ENCODE peak calls at places on chromosomes 3 and 15, in five cellular contexts. E, C, N, V and I are unnamed samples.

GRCh38 chr3:66196633-66197032 is 24.2 kb upstream of the SLC25A26 start:
- DNase-seq in E (no peak), C (no peak), N (no peak), V (no peak), I (no peak)

GRCh38 chr3:98712726-98713125 is 50.4 kb upstream of the ST3GAL6 start:
- DNase-seq in E (no peak), C (no peak), N (no peak), V (no peak), I (no peak)

GRCh38 chr3:14132120-14132519 is 7.3 kb downstream of the TMEM43 start:
- DNase-seq in E (no peak), C (no peak), N (no peak), V (no peak), I (no peak)

GRCh38 chr15:58065011-58065444 is 483 bp downstream of the ALDH1A2 start:
- DNase-seq in E (no peak), C (no peak), N (no peak), V (peak; percentile 10), I (peak; percentile 7)

GRCh38 chr3:121649645-121650044 is 11.1 kb downstream of the HCLS1 start:
- DNase-seq in E (no peak), C (no peak), N (no peak), V (no peak), I (no peak)

GRCh38 chr15:90141646-90142045 is 39.4 kb upstream of the IDH2 start:
- DNase-seq in E (no peak), C (no peak), N (no peak), V (no peak), I (no peak)

GRCh38 chr3:31277582-31277981 is 255.1 kb upstream of the STT3B start:
- DNase-seq in E (peak; percentile 1), C (no peak), N (no peak), V (no peak), I (no peak)

GRCh38 chr15:37900286-37901221 is 33.9 kb upstream of the TMCO5A start:
- DNase-seq in E (no peak), C (no peak), N (no peak), V (no peak), I (no peak)

GRCh38 chr3:192207661-192208060 is 519.7 kb downstream of the FGF12 start:
- DNase-seq in E (no peak), C (no peak), N (no peak), V (no peak), I (no peak)

GRCh38 chr15:78024141-78024567 is 53.4 kb downstream of the TBC1D2B start:
- DNase-seq in E (peak; percentile 22), C (no peak), N (no peak), V (no peak), I (no peak)

GRCh38 chr15:61605343-61605742 is 376.2 kb upstream of the RORA start:
- DNase-seq in E (no peak), C (no peak), N (no peak), V (no peak), I (no peak)

GRCh38 chr15:64896371-64897069 is 15.2 kb upstream of the ANKDD1A start:
- DNase-seq in E (no peak), C (no peak), N (no peak), V (no peak), I (no peak)

GRCh38 chr15:40053234-40054055 is 14.5 kb upstream of the SRP14 start:
- DNase-seq in E (no peak), C (no peak), N (no peak), V (no peak), I (no peak)

GRCh38 chr15:65580287-65580686 is 30.6 kb downstream of the INTS14 start:
- DNase-seq in E (peak; percentile 44), C (no peak), N (peak; percentile 56), V (no peak), I (no peak)

GRCh38 chr15:54082836-54083492 is 104.7 kb downstream of the UNC13C start:
- DNase-seq in E (no peak), C (no peak), N (no peak), V (peak; percentile 10), I (peak; percentile 9)

GRCh38 chr3:134294302-134294925 is 43.8 kb upstream of the RYK start:
- DNase-seq in E (no peak), C (no peak), N (no peak), V (peak; percentile 54), I (peak; percentile 69)

GRCh38 chr3:176741648-176742047 is 455.6 kb downstream of the TBL1XR1 start:
- DNase-seq in E (no peak), C (no peak), N (no peak), V (no peak), I (no peak)

GRCh38 chr3:100506355-100506754 is 13.9 kb downstream of the TMEM45A start:
- DNase-seq in E (no peak), C (no peak), N (no peak), V (no peak), I (no peak)

GRCh38 chr3:111845996-111846395 is 13.1 kb upstream of the PHLDB2 start:
- DNase-seq in E (no peak), C (no peak), N (no peak), V (no peak), I (no peak)